ENCODE peak calls at places on chromosomes 11 and 22, in seven cellular contexts. E is stomach; C is T-cell; W is stimulated activated CD8-positive, alpha-beta memory T cell treated with anti-CD3 and anti-CD28 coated beads, Interleukin-2, amount 100 ng/mL, for 1 hour; B is activated naive CD4-positive, alpha-beta T cell treated with anti-CD3 and anti-CD28 coated beads, Interleukin-2, amount 50 U/mL, for 72 hours; P is fibroblast of the aortic adventitia; R is AG20443. J is an unnamed sample.
A peak's percentile ranks its signal among the peaks of the same experiment; 100 is the strongest.

GRCh38 chr22:33829549-33830280 is 90.6 kb downstream of the LARGE1 start:
- DNase-seq in E (no peak), C (no peak), W (no peak), B (no peak), P (no peak), R (no peak), J (no peak)

GRCh38 chr11:118322721-118323120 is 18.2 kb downstream of the CD3E start:
- DNase-seq in E (no peak), C (no peak), W (no peak), B (no peak), P (no peak), R (no peak), J (no peak)

GRCh38 chr22:40487663-40488249 is 117.4 kb downstream of the SGSM3 start:
- DNase-seq in E (no peak), C (no peak), W (no peak), B (no peak), P (peak; percentile 53), R (peak; percentile 25), J (no peak)

GRCh38 chr11:19664896-19665548 is 47.6 kb upstream of the NAV2 start:
- DNase-seq in E (no peak), C (no peak), W (no peak), B (no peak), P (peak; percentile 76), R (peak; percentile 50), J (no peak)

GRCh38 chr11:43214471-43214870 is 97.3 kb upstream of the API5 start:
- DNase-seq in E (no peak), C (no peak), W (no peak), B (no peak), P (no peak), R (no peak), J (no peak)

GRCh38 chr11:34839969-34840368 is 76.2 kb downstream of the APIP start:
- DNase-seq in E (no peak), C (no peak), W (no peak), B (no peak), P (no peak), R (no peak), J (no peak)

GRCh38 chr22:48249721-48250268 is 1487.3 kb downstream of the TBC1D22A start:
- DNase-seq in E (no peak), C (no peak), W (no peak), B (no peak), P (no peak), R (no peak), J (no peak)

GRCh38 chr11:43852057-43852636 is 28.5 kb upstream of the ALKBH3 start:
- DNase-seq in E (peak; percentile 62), C (peak; percentile 38), W (peak; percentile 41), B (no peak), P (peak; percentile 88), R (peak; percentile 80), J (peak; percentile 78)

GRCh38 chr11:44870615-44871176 is 80.0 kb downstream of the TP53I11 start:
- DNase-seq in E (no peak), C (no peak), W (no peak), B (no peak), P (no peak), R (no peak), J (no peak)

GRCh38 chr11:68503792-68504191 is 43.2 kb downstream of the PPP6R3 start:
- DNase-seq in E (no peak), C (no peak), W (no peak), B (no peak), P (no peak), R (no peak), J (no peak)

GRCh38 chr22:49999901-50000586 is 12.5 kb downstream of the IL17REL start:
- DNase-seq in E (no peak), C (no peak), W (no peak), B (no peak), P (no peak), R (no peak), J (no peak)

GRCh38 chr11:88553204-88553603 is 215.7 kb upstream of the CTSC start:
- DNase-seq in E (no peak), C (no peak), W (no peak), B (no peak), P (peak; percentile 26), R (peak; percentile 12), J (no peak)

GRCh38 chr11:454043-454442 is 4.0 kb downstream of the PTDSS2 start:
- DNase-seq in E (no peak), C (no peak), W (no peak), B (no peak), P (no peak), R (no peak), J (no peak)

GRCh38 chr11:57468276-57468675 is 7.9 kb downstream of the RTN4RL2 start:
- DNase-seq in E (no peak), C (no peak), W (no peak), B (no peak), P (no peak), R (no peak), J (no peak)

GRCh38 chr11:70159612-70160570 is 43.2 kb upstream of the FADD start:
- DNase-seq in E (peak; percentile 87), C (no peak), W (no peak), B (no peak), P (peak; percentile 39), R (peak; percentile 88), J (no peak)

GRCh38 chr11:34192481-34193401 is 87.3 kb downstream of the NAT10 start:
- DNase-seq in E (peak; percentile 45), C (no peak), W (no peak), B (no peak), P (peak; percentile 97), R (peak; percentile 94), J (peak; percentile 50)

GRCh38 chr11:65553301-65554001 is 4.7 kb downstream of the LTBP3 start:
- DNase-seq in E (no peak), C (peak; percentile 71), W (peak; percentile 46), B (peak; percentile 61), P (no peak), R (no peak), J (no peak)

GRCh38 chr11:1624621-1625020 is 2.7 kb upstream of the KRTAP5-4 start:
- DNase-seq in E (no peak), C (no peak), W (no peak), B (no peak), P (no peak), R (no peak), J (no peak)

GRCh38 chr11:86558219-86558618 is 114.2 kb downstream of the ME3 start:
- DNase-seq in E (no peak), C (no peak), W (no peak), B (no peak), P (peak; percentile 94), R (peak; percentile 63), J (no peak)

GRCh38 chr22:44755956-44756361 is 3.6 kb downstream of the ARHGAP8 start:
- DNase-seq in E (peak; percentile 71), C (no peak), W (no peak), B (no peak), P (no peak), R (no peak), J (no peak)

J was measured in testis.